ENCODE peak calls at places on chromosome 14, in seven cellular contexts. K is pancreas, Z is B cell, E is prostate gland, C is GM20000, T is neural crest cell, P is IMR-90. S is an unnamed sample.

GRCh38 chr14:95421741-95422140 is 94.7 kb downstream of the SYNE3 start:
- DNase-seq in K (no peak), Z (no peak), E (no peak), C (no peak), T (no peak), P (no peak), S (no peak)

GRCh38 chr14:32129124-32129523 is 52.0 kb downstream of the ARHGAP5 start:
- DNase-seq in K (no peak), Z (no peak), E (no peak), C (no peak), T (no peak), P (peak), S (peak)

GRCh38 chr14:64605926-64606685 is 56.3 kb downstream of the PPP1R36 start:
- DNase-seq in K (no peak), Z (no peak), E (no peak), C (no peak), T (no peak), P (peak), S (no peak)

GRCh38 chr14:26856832-26857508 is 259.1 kb upstream of the NOVA1 start:
- DNase-seq in K (peak), Z (no peak), E (no peak), C (no peak), T (no peak), P (no peak), S (no peak)

GRCh38 chr14:100691395-100692025 is 35.2 kb upstream of the DLK1 start:
- DNase-seq in K (no peak), Z (no peak), E (no peak), C (no peak), T (no peak), P (no peak), S (no peak)

GRCh38 chr14:29637406-29637805 is 290.2 kb downstream of the PRKD1 start:
- DNase-seq in K (peak), Z (no peak), E (peak), C (no peak), T (no peak), P (peak), S (peak)

GRCh38 chr14:38855513-38855912 is 247.5 kb downstream of the SEC23A start:
- DNase-seq in K (no peak), Z (no peak), E (no peak), C (no peak), T (no peak), P (no peak), S (no peak)

GRCh38 chr14:73752297-73752992 is 38.3 kb upstream of the PNMA1 start:
- DNase-seq in K (no peak), Z (no peak), E (peak), C (peak), T (no peak), P (peak), S (peak)

GRCh38 chr14:90487031-90487430 is 90.2 kb downstream of the CALM1 start:
- DNase-seq in K (no peak), Z (no peak), E (no peak), C (no peak), T (no peak), P (no peak), S (no peak)

GRCh38 chr14:105537580-105538474 is 11.4 kb downstream of the TMEM121 start:
- DNase-seq in K (no peak), Z (peak), E (no peak), C (peak), T (peak), P (no peak), S (no peak)
- TF ChIP-seq CTCF in K (peak), Z (peak), E (peak), C (peak), T (peak), P (peak), S (peak)

GRCh38 chr14:103532216-103533136 is 3.5 kb downstream of the TRMT61A start:
- DNase-seq in K (no peak), Z (no peak), E (no peak), C (no peak), T (no peak), P (no peak), S (no peak)

GRCh38 chr14:103534576-103535061 is 5.6 kb downstream of the TRMT61A start:
- DNase-seq in K (no peak), Z (no peak), E (no peak), C (no peak), T (no peak), P (no peak), S (no peak)

GRCh38 chr14:103533999-103534575 is 5.1 kb downstream of the TRMT61A start:
- DNase-seq in K (no peak), Z (no peak), E (no peak), C (no peak), T (no peak), P (no peak), S (no peak)

GRCh38 chr14:103531421-103532215 is 2.6 kb downstream of the TRMT61A start:
- DNase-seq in K (no peak), Z (no peak), E (no peak), C (no peak), T (no peak), P (no peak), S (no peak)

DNA sequence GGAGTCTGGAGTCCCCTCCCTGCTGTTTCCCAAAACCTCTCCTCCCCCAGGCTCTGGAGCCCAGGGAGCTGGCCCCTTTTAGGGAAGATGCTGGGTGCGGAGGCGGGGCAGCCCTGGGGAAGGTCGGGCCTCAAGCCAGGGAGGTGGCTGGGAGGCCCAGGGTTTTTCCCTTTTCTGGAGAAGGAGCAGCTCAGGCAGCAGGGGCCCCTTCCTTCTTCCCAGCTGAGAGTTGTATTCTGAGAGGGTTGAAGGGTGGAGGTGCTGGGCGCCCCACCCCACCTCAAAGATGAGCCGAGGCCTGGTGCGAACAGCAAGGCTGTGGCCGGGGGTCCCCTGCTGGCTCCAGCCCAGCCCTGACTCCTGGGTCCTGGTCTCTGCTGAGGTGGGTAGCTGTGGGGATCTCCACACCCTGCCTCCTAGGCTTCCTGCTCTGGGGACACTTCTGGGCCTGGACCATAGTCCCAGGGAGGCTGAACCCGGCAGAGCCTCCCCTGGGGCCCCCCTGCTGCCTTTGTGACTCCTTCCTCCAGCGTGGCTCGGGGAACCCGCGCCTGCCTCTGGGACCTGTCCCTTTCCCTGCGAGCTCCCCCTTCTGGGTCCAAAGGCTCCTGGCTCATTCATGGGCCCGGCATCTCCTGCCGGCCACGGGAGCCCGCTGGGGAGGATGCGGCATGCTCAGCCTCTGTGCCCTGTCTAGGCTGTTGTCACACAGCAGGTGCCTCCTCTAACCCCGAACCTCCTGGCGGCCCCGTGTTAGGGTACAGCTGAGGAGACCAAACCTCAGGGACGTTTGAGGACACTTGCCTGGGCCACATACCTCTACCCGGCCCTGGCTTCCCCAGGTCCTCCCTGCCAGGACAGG is 4.4 kb downstream of the TRMT61A start:
- DNase-seq in K (no peak), Z (no peak), E (no peak), C (no peak), T (no peak), P (no peak), S (no peak)
- TF ChIP-seq CTCF in K (no peak), Z (no peak), E (no peak), C (no peak), T (no peak), P (no peak), S (no peak)

GRCh38 chr14:71739273-71739990 is 192.8 kb upstream of the RGS6 start:
- DNase-seq in K (no peak), Z (no peak), E (no peak), C (no peak), T (no peak), P (peak), S (peak)
- TF ChIP-seq CTCF in K (no peak), Z (no peak), E (no peak), C (no peak), T (no peak), P (no peak), S (no peak)

GRCh38 chr14:71932229-71932951 is at the start of gene RGS6:
- DNase-seq in K (peak), Z (peak), E (peak), C (peak), T (peak), P (no peak), S (peak)
- TF ChIP-seq CTCF in K (no peak), Z (no peak), E (no peak), C (peak), T (peak), P (no peak), S (no peak)

GRCh38 chr14:77991128-77991772 is 178.9 kb upstream of the NRXN3 start:
- DNase-seq in K (no peak), Z (no peak), E (no peak), C (no peak), T (no peak), P (no peak), S (no peak)
- TF ChIP-seq CTCF in K (no peak), Z (no peak), E (no peak), C (no peak), T (peak), P (no peak), S (no peak)